ENCODE peak calls at places on chromosomes 4 and X, in five cellular contexts. S is hepatocyte, C is neural progenitor cell, B is HCT116, V is SK-N-SH. A is an unnamed sample.

GRCh38 chr4:141645611-141646340 is 9.4 kb downstream of the IL15 start:
- DNase-seq in B (no peak), V (no peak), C (no peak), S (no peak), A (peak)

GRCh38 chrX:108270739-108271396 is 167.4 kb downstream of the COL4A6 start:
- DNase-seq in B (no peak), V (no peak), S (peak), C (no peak), A (no peak)

GRCh38 chr4:73573794-73574528 is 46.3 kb downstream of the RASSF6 start:
- DNase-seq in V (peak), B (peak), S (peak), C (peak), A (peak)

GRCh38 chr4:156378053-156378665 is 424.5 kb upstream of the CTSO start:
- DNase-seq in C (peak), V (peak), S (peak), B (peak), A (peak)

GRCh38 chrX:1466971-1467561 is 14.4 kb upstream of the ASMTL start:
- DNase-seq in S (no peak), V (no peak), B (no peak), C (no peak), A (no peak)

GRCh38 chrX:134685662-134686061 is 27.4 kb upstream of the PLAC1 start:
- DNase-seq in C (no peak), V (no peak), S (no peak), B (no peak), A (no peak)

GRCh38 chrX:54494970-54495813 is 842 bp downstream of the FGD1 start:
- DNase-seq in S (peak), V (peak), B (no peak), C (peak), A (peak)

GRCh38 chr4:108849611-108850406 is 87.0 kb upstream of the ETNPPL start:
- DNase-seq in S (peak), C (no peak), V (no peak), B (no peak), A (peak)

GRCh38 chr4:98148856-98149255 is 5.6 kb upstream of the STPG2 start:
- DNase-seq in B (no peak), C (no peak), S (no peak), V (no peak), A (peak)

GRCh38 chr4:128770807-128771206 is 38.7 kb upstream of the JADE1 start:
- DNase-seq in V (no peak), B (no peak), C (no peak), S (no peak), A (no peak)

DNA sequence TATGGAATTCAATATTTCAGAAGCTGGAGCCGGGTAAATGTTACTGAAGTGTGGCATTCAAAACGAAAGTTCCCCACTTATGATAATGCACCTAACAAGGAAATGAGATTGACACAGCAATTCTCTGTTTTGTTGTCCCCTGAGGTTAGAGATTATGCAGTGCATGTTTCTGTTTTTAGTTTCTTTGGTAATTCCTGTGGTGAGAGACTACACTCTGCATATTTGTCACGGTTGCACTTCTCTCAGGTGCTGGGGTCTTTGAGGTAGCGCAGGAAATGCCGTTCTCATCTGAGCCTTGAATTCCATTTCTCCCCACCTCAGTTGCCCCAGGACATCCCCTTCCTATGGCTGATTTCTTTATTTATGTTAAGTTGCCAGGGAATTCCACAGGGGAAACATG is 15.3 kb upstream of the BEND4 start:
- DNase-seq in S (no peak), B (no peak), V (no peak), C (no peak), A (no peak)
- TF ChIP-seq EZH2phosphoT487 in S (no peak), B (no peak), V (no peak), C (no peak), A (no peak)

GRCh38 chrX:99750721-99751120 is 659.4 kb downstream of the PCDH19 start:
- DNase-seq in S (no peak), V (no peak), B (no peak), C (no peak), A (no peak)
- H3K4me2 ChIP-seq in S (no peak), V (no peak), B (no peak), C (no peak), A (no peak)

GRCh38 chr4:88159137-88159725 is 792 bp upstream of the ABCG2 start:
- DNase-seq in S (no peak), B (peak), V (no peak), C (no peak), A (no peak)

GRCh38 chr4:88163286-88163685 is 4.8 kb upstream of the ABCG2 start:
- DNase-seq in C (peak), B (no peak), V (no peak), S (no peak), A (no peak)

GRCh38 chr4:88166608-88167007 is 8.2 kb upstream of the ABCG2 start:
- DNase-seq in C (no peak), S (no peak), B (no peak), V (no peak), A (no peak)

GRCh38 chr4:88158360-88159136 is at the start of gene ABCG2:
- DNase-seq in C (peak), V (peak), S (peak), B (no peak), A (no peak)

DNA sequence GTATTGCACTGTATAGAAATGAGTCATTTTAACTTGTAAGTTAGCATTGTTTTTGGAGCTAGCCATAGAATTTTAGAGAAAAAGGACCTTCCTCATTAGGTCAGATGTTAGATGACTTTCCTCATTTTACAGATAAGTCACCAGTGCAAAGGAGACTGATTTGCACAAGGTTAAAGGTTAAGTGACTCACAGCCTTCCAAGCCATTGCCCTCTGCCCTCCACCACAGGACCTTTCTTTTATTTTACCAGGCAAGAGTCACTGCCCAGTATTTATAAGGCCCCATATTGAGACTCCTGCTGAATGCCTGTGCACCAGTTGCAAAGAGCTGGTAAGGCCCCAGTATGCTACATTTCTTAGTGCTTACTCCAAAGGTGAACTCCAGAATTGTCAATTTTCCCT is 4.2 kb upstream of the ABCG2 start:
- DNase-seq in C (peak), S (no peak), B (no peak), V (no peak), A (no peak)
- TF ChIP-seq EZH2phosphoT487 in C (peak), S (no peak), B (no peak), V (no peak), A (no peak)

DNA sequence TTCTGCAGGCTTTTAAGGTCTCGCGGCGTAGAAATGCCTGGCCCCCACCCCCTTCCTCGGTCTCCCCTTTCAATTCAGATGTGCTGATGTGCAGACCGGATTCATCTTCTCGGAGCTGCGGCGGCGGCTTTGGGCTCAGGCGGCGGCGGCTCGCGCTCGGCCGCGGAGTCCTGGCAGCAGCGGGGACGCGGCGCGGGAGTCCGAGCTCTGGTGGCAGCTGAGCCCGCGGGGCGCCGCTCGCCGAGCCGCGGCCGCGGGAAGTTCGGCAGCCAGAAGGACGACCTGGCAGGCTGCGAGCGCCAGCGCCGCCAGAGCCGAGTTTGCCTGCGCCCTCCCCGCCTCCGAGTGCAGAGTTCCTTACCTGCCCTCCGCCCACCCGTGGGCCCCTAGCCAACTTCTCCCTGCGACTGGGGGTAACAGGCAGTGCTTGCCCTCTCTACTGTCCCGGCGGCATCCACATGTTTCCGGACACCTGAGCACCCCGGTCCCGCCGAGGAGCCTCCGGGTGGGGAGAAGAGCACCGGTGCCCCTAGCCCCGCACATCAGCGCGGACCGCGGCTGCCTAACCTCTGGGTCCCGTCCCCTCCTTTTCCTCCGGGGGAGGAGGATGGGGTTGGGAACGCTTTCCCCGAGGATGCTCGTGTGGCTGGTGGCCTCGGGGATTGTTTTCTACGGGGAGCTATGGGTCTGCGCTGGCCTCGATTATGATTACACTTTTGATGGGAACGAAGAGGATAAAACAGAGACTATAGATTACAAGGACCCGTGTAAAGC is 448 bp downstream of the TLL1 start:
- DNase-seq in S (peak), V (peak), B (no peak), C (peak), A (peak)
- H3K4me2 ChIP-seq in S (peak), V (peak), B (peak), C (peak), A (peak)

DNA sequence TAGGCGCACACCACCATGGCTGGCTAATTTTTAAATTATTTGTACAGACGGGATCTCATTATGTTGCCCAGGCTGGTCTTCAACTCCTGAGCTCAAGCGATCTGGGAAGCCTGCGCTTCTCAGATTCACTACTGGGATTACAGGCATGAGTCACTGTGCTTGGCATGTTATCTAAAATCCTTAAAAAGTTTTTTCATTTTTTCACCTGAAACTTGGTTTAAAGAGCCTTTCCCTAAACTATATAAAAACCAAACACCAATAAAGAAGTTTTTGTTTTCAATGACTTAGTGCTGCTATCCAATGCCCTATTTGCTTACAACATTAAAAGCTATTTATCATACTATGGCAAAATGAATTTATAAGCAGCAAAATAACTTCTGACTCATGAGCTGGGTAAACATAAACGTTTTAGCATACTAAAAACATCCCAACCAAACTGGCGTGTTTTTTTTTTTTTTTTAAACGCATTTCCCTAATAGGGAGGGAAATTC is 127.8 kb downstream of the UBE2K start:
- DNase-seq in B (no peak), V (no peak), S (peak), C (no peak), A (peak)
- TF ChIP-seq EZH2phosphoT487 in B (no peak), V (no peak), S (no peak), C (no peak), A (no peak)

GRCh38 chr4:119661231-119661630 is 32.6 kb upstream of the PDE5A start:
- DNase-seq in B (no peak), S (no peak), V (no peak), C (no peak), A (no peak)

GRCh38 chr4:119663160-119663788 is 34.7 kb upstream of the PDE5A start:
- DNase-seq in S (no peak), B (no peak), V (no peak), C (no peak), A (no peak)

GRCh38 chr4:119666653-119667091 is 38.1 kb upstream of the PDE5A start:
- DNase-seq in C (peak), V (no peak), B (no peak), S (no peak), A (no peak)

GRCh38 chr4:119665718-119666117 is 37.1 kb upstream of the PDE5A start:
- DNase-seq in S (no peak), B (no peak), V (no peak), C (no peak), A (no peak)

DNA sequence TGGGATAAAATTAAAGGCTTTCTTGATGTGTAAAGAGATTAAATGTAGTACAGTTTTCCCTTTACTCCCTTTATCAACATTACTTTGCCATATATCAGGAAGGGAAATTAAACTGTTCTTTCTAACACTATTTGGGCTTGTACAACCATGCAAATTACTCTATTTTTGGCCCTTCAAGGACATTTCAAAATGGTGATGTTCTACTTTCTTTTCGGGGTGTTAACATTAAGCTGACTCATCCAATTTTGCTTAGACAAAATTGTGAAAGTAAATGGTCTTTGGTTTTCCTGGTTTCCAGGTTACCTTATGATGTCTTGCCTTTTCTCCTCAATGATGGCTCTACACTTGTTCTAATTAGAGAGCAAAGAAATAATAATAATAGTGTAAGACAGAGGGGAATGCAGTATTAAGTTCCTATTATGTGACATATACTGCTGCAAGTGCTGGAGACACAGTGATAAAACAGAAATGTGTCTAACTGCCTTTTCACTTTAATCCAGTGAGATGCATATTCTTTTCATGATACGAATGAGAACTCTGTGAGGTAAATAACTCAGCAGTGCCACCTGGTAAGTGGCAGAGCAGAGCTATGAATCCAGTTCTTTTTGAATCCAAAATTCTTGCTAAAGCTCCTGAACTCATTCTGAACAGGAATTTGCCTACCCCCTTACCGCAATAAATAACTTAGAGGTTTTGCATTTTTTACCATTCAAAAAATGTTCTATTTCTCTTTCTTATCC is 35.7 kb upstream of the PDE5A start:
- DNase-seq in C (no peak), B (no peak), V (no peak), S (no peak), A (no peak)
- H3K4me2 ChIP-seq in C (no peak), B (no peak), V (peak), S (peak), A (no peak)